ENCODE peak calls at places on chromosomes 7 and 10, in four cellular contexts. N, Y, B and S are unnamed samples.

GRCh38 chr10:22481687-22482539 is 136.6 kb downstream of the SPAG6 start:
- DNase-seq in N (no peak), Y (no peak), B (no peak), S (no peak)

GRCh38 chr7:18437086-18437485 is 58.5 kb upstream of the HDAC9 start:
- DNase-seq in Y (no peak), N (peak), B (no peak), S (no peak)

GRCh38 chr10:86931872-86932271 is 25.5 kb downstream of the MMRN2 start:
- DNase-seq in N (peak), Y (no peak), B (peak), S (no peak)

GRCh38 chr10:48233643-48234042 is 40.9 kb downstream of the FRMPD2 start:
- DNase-seq in Y (no peak), B (no peak), N (no peak), S (no peak)

GRCh38 chr7:74306737-74307469 is 17.7 kb downstream of the CLIP2 start:
- DNase-seq in Y (peak), B (peak), N (peak), S (no peak)

GRCh38 chr7:101631224-101631714 is 2.2 kb upstream of the MYL10 start:
- DNase-seq in N (peak), B (no peak), Y (peak), S (no peak)

GRCh38 chr7:144137501-144137900 is 14.5 kb downstream of the OR2A14 start:
- DNase-seq in B (no peak), N (no peak), Y (no peak), S (no peak)

GRCh38 chr10:101330236-101331225 is 23.4 kb upstream of the BTRC start:
- DNase-seq in B (peak), Y (no peak), N (peak), S (no peak)

GRCh38 chr10:75470901-75471300 is 39.5 kb downstream of the LRMDA start:
- DNase-seq in N (no peak), Y (no peak), B (no peak), S (no peak)

GRCh38 chr10:128712661-128713060 is 586.4 kb upstream of the MKI67 start:
- DNase-seq in Y (no peak), B (no peak), N (no peak), S (no peak)
- H3K4me3 ChIP-seq in Y (no peak), B (no peak), N (no peak), S (no peak)

GRCh38 chr7:5296015-5296621 is 13.4 kb downstream of the SLC29A4 start:
- DNase-seq in Y (no peak), N (no peak), B (no peak), S (no peak)
- H3K4me3 ChIP-seq in Y (no peak), N (no peak), B (no peak), S (no peak)

GRCh38 chr10:95262763-95263518 is 27.9 kb downstream of the PDLIM1 start:
- DNase-seq in N (peak), Y (no peak), B (no peak), S (no peak)

GRCh38 chr10:95266674-95267095 is 24.1 kb downstream of the PDLIM1 start:
- DNase-seq in Y (no peak), B (no peak), N (peak), S (no peak)

GRCh38 chr10:95265572-95265971 is 25.2 kb downstream of the PDLIM1 start:
- DNase-seq in N (no peak), B (no peak), Y (no peak), S (no peak)

GRCh38 chr10:95263864-95264226 is 27.0 kb downstream of the PDLIM1 start:
- DNase-seq in B (no peak), Y (no peak), N (no peak), S (no peak)

GRCh38 chr10:95264227-95265051 is 26.4 kb downstream of the PDLIM1 start:
- DNase-seq in B (no peak), N (no peak), Y (no peak), S (no peak)
- H3K4me3 ChIP-seq in B (no peak), N (no peak), Y (no peak), S (no peak)

DNA sequence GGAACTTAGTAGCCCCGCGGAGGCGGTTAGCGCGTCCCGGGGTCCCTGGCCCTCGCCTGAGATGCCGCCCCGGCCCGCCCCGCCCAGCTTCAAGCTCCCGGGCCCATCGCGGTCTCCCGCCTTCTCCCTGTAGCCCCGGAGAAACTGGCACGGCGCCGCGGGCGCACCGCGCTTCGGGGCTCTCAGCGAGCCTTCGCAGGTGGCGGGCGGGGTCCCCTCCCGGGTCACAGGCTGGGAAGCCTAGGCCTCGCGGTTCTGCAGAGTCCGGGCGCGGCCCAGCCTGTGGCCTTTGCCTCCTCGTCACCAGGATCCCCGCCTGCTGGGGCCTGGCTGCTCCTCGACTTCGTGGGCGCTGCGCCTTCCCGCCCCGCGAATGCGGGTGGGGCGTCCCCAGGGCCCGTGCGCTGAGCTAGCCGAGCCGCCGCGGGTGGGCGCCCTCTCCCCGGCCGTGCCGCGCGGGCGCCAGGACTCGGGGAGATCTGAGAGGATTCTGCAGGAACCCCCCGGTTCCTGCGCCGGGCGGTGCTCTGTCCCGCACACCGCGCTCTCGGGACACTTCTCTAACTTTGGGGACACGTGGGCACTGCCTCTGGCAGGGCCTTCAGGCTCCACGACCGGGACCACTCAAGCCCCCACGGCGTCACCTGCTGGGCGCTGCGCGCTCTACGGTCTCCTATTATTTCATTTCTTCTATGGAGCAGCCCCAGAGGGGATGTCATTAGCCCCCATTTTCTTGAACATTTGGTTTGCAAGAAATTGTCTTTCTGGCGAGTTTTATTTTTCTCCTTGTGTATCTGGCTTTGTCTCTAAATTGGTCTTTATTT is 683 bp upstream of the RGS10 start:
- DNase-seq in B (no peak), N (peak), Y (peak), S (peak)
- H3K4me3 ChIP-seq in B (peak), N (peak), Y (peak), S (peak)

GRCh38 chr10:110405401-110405800 is 92.3 kb upstream of the DUSP5 start:
- DNase-seq in Y (peak), B (no peak), N (no peak), S (no peak)

GRCh38 chr10:110407301-110408170 is 90.2 kb upstream of the DUSP5 start:
- DNase-seq in Y (no peak), B (no peak), N (no peak), S (no peak)

GRCh38 chr10:110403593-110403992 is 94.1 kb upstream of the DUSP5 start:
- DNase-seq in B (no peak), Y (peak), N (no peak), S (no peak)

GRCh38 chr10:110404374-110404773 is 93.3 kb upstream of the DUSP5 start:
- DNase-seq in Y (peak), N (no peak), B (no peak), S (no peak)

GRCh38 chr10:110404825-110405224 is 92.9 kb upstream of the DUSP5 start:
- DNase-seq in B (no peak), Y (peak), N (no peak), S (no peak)
- H3K4me3 ChIP-seq in B (no peak), Y (no peak), N (no peak), S (no peak)